ENCODE peak calls at places on chromosome 9, in six cellular contexts. One of them, this sample, is unnamed.
A peak's percentile ranks its signal among the peaks of the same experiment; 100 is the strongest.

GRCh38 chr9:13841801-13842462 is 472.0 kb downstream of the NFIB start:
- DNase-seq in iPS-NIHi11: peak; percentile 55
- DNase-seq in AG08395: no peak
- DNase-seq in NT2/D1: no peak
- DNase-seq in kidney epithelial cell: no peak
- DNase-seq in T follicular helper cell: no peak
- DNase-seq in this sample: no peak

GRCh38 chr9:133118568-133118967 is 2.5 kb downstream of the RALGDS start:
- DNase-seq in iPS-NIHi11: no peak
- DNase-seq in AG08395: no peak
- DNase-seq in NT2/D1: no peak
- DNase-seq in kidney epithelial cell: no peak
- DNase-seq in T follicular helper cell: no peak
- DNase-seq in this sample: no peak

GRCh38 chr9:137068539-137069507 is 1.5 kb downstream of the SAPCD2 start:
- DNase-seq in iPS-NIHi11: no peak
- DNase-seq in AG08395: no peak
- DNase-seq in NT2/D1: no peak
- DNase-seq in kidney epithelial cell: no peak
- DNase-seq in T follicular helper cell: no peak
- DNase-seq in this sample: no peak

GRCh38 chr9:98105006-98105405 is 14.0 kb downstream of the TRIM14 start:
- DNase-seq in iPS-NIHi11: no peak
- DNase-seq in AG08395: no peak
- DNase-seq in NT2/D1: no peak
- DNase-seq in kidney epithelial cell: no peak
- DNase-seq in T follicular helper cell: no peak
- DNase-seq in this sample: no peak

GRCh38 chr9:38360880-38361836 is 31.3 kb upstream of the ALDH1B1 start:
- DNase-seq in iPS-NIHi11: no peak
- DNase-seq in AG08395: no peak
- DNase-seq in NT2/D1: no peak
- DNase-seq in kidney epithelial cell: no peak
- DNase-seq in T follicular helper cell: no peak
- DNase-seq in this sample: peak; percentile 52

GRCh38 chr9:73613092-73613701 is 461.5 kb downstream of the ANXA1 start:
- DNase-seq in iPS-NIHi11: no peak
- DNase-seq in AG08395: no peak
- DNase-seq in NT2/D1: no peak
- DNase-seq in kidney epithelial cell: no peak
- DNase-seq in T follicular helper cell: no peak
- DNase-seq in this sample: peak; percentile 1

GRCh38 chr9:6926436-6926835 is 168.7 kb downstream of the KDM4C start:
- DNase-seq in iPS-NIHi11: no peak
- DNase-seq in AG08395: no peak
- DNase-seq in NT2/D1: no peak
- DNase-seq in kidney epithelial cell: no peak
- DNase-seq in T follicular helper cell: no peak
- DNase-seq in this sample: no peak

GRCh38 chr9:115653231-115653630 is 500.4 kb upstream of the PAPPA start:
- DNase-seq in iPS-NIHi11: no peak
- DNase-seq in AG08395: peak; percentile 33
- DNase-seq in NT2/D1: no peak
- DNase-seq in kidney epithelial cell: no peak
- DNase-seq in T follicular helper cell: no peak
- DNase-seq in this sample: peak; percentile 46

GRCh38 chr9:97990259-97990658 is 7.1 kb downstream of the ANP32B start:
- DNase-seq in iPS-NIHi11: peak; percentile 29
- DNase-seq in AG08395: peak; percentile 76
- DNase-seq in NT2/D1: no peak
- DNase-seq in kidney epithelial cell: peak; percentile 38
- DNase-seq in T follicular helper cell: no peak
- DNase-seq in this sample: peak; percentile 25

GRCh38 chr9:133477992-133478850 is 678 bp downstream of the SLC2A6 start:
- DNase-seq in iPS-NIHi11: no peak
- DNase-seq in AG08395: peak; percentile 46
- DNase-seq in NT2/D1: no peak
- DNase-seq in kidney epithelial cell: no peak
- DNase-seq in T follicular helper cell: no peak
- DNase-seq in this sample: peak; percentile 24

GRCh38 chr9:15295761-15296405 is 11.1 kb downstream of the TTC39B start:
- DNase-seq in iPS-NIHi11: no peak
- DNase-seq in AG08395: peak; percentile 78
- DNase-seq in NT2/D1: no peak
- DNase-seq in kidney epithelial cell: peak; percentile 62
- DNase-seq in T follicular helper cell: no peak
- DNase-seq in this sample: peak; percentile 60

GRCh38 chr9:129177443-129177790 is 644 bp downstream of the IER5L start:
- DNase-seq in iPS-NIHi11: no peak
- DNase-seq in AG08395: no peak
- DNase-seq in NT2/D1: no peak
- DNase-seq in kidney epithelial cell: no peak
- DNase-seq in T follicular helper cell: no peak
- DNase-seq in this sample: peak; percentile 59

GRCh38 chr9:72843525-72844439 is 109.1 kb downstream of the ALDH1A1 start:
- DNase-seq in iPS-NIHi11: no peak
- DNase-seq in AG08395: no peak
- DNase-seq in NT2/D1: no peak
- DNase-seq in kidney epithelial cell: no peak
- DNase-seq in T follicular helper cell: no peak
- DNase-seq in this sample: no peak

GRCh38 chr9:2781336-2781735 is 62.6 kb downstream of the PUM3 start:
- DNase-seq in iPS-NIHi11: no peak
- DNase-seq in AG08395: no peak
- DNase-seq in NT2/D1: no peak
- DNase-seq in kidney epithelial cell: no peak
- DNase-seq in T follicular helper cell: no peak
- DNase-seq in this sample: no peak

GRCh38 chr9:7671847-7672246 is 127.7 kb downstream of the DMAC1 start:
- DNase-seq in iPS-NIHi11: no peak
- DNase-seq in AG08395: no peak
- DNase-seq in NT2/D1: no peak
- DNase-seq in kidney epithelial cell: no peak
- DNase-seq in T follicular helper cell: no peak
- DNase-seq in this sample: no peak

GRCh38 chr9:110880123-110880522 is 158.1 kb downstream of the LPAR1 start:
- DNase-seq in iPS-NIHi11: no peak
- DNase-seq in AG08395: peak; percentile 39
- DNase-seq in NT2/D1: no peak
- DNase-seq in kidney epithelial cell: peak; percentile 7
- DNase-seq in T follicular helper cell: no peak
- DNase-seq in this sample: peak; percentile 86

GRCh38 chr9:136565075-136565721 is 19.4 kb upstream of the NOTCH1 start:
- DNase-seq in iPS-NIHi11: no peak
- DNase-seq in AG08395: no peak
- DNase-seq in NT2/D1: no peak
- DNase-seq in kidney epithelial cell: no peak
- DNase-seq in T follicular helper cell: no peak
- DNase-seq in this sample: peak; percentile 52

GRCh38 chr9:136671646-136672430 is 9.1 kb downstream of the EGFL7 start:
- DNase-seq in iPS-NIHi11: peak; percentile 95
- DNase-seq in AG08395: peak; percentile 64
- DNase-seq in NT2/D1: no peak
- DNase-seq in kidney epithelial cell: no peak
- DNase-seq in T follicular helper cell: no peak
- DNase-seq in this sample: peak; percentile 23